ENCODE peak calls at places on chromosomes 12 and 14, in nine cellular contexts. M is spleen, H is HepG2, I is HCT116, T is prostate gland, U is suprapubic skin, Z is sigmoid colon, J is breast epithelium, S is H1. X is an unnamed sample.

GRCh38 chr14:79583738-79584405 is 627.4 kb downstream of the DIO2 start:
- DNase-seq in I (no peak), Z (no peak), J (no peak), T (no peak), S (no peak), H (no peak), U (no peak), M (no peak), X (no peak)

GRCh38 chr14:99578541-99579044 is 25.4 kb downstream of the CCDC85C start:
- DNase-seq in M (no peak), U (no peak), S (no peak), T (peak; percentile 19), J (no peak), I (no peak), Z (peak; percentile 87), H (no peak), X (no peak)

GRCh38 chr12:74644681-74645080 is 107.0 kb downstream of the ATXN7L3B start:
- DNase-seq in S (no peak), Z (no peak), I (no peak), H (no peak), T (no peak), U (no peak), J (no peak), M (no peak), X (no peak)

GRCh38 chr12:39764944-39765560 is 145.4 kb upstream of the ABCD2 start:
- DNase-seq in H (peak; percentile 12), J (no peak), S (no peak), U (no peak), M (no peak), I (peak; percentile 23), Z (no peak), T (no peak), X (no peak)

GRCh38 chr14:95482967-95483842 is 33.2 kb downstream of the SYNE3 start:
- DNase-seq in H (peak; percentile 49), T (no peak), I (peak; percentile 46), M (no peak), U (peak; percentile 92), Z (peak; percentile 91), J (peak; percentile 72), S (no peak), X (peak; percentile 67)

GRCh38 chr14:36503771-36504741 is 16.0 kb downstream of the NKX2-1 start:
- DNase-seq in Z (no peak), I (no peak), H (no peak), M (no peak), T (no peak), J (no peak), U (no peak), S (no peak), X (no peak)

GRCh38 chr12:115440438-115440837 is 756.5 kb upstream of the TBX3 start:
- DNase-seq in U (no peak), Z (no peak), T (no peak), J (no peak), S (no peak), H (peak; percentile 66), I (no peak), M (no peak), X (peak; percentile 42)

GRCh38 chr14:31449971-31450610 is 7.2 kb downstream of the DTD2 start:
- DNase-seq in U (no peak), I (peak; percentile 7), H (peak; percentile 68), M (no peak), S (no peak), Z (no peak), J (no peak), T (no peak), X (no peak)

GRCh38 chr14:87067061-87067460 is 925.9 kb downstream of the GALC start:
- DNase-seq in U (no peak), M (no peak), J (no peak), I (no peak), S (no peak), T (no peak), H (no peak), Z (no peak), X (no peak)

GRCh38 chr14:54189358-54190354 is 207.2 kb upstream of the CDKN3 start:
- DNase-seq in M (no peak), H (no peak), T (no peak), I (peak; percentile 59), Z (no peak), S (no peak), J (no peak), U (no peak), X (no peak)

GRCh38 chr12:117140397-117141096 is 41.3 kb upstream of the TESC start:
- DNase-seq in I (no peak), T (peak; percentile 26), M (no peak), H (no peak), S (no peak), Z (no peak), U (no peak), J (no peak), X (peak; percentile 78)

GRCh38 chr14:52660325-52660724 is 35.0 kb downstream of the ERO1A start:
- DNase-seq in I (no peak), U (no peak), M (no peak), Z (no peak), H (no peak), J (no peak), S (no peak), T (no peak), X (no peak)

GRCh38 chr12:112418248-112418595 is 525 bp upstream of the PTPN11 start:
- DNase-seq in T (no peak), Z (no peak), H (no peak), M (no peak), S (no peak), J (no peak), I (no peak), U (no peak), X (no peak)

GRCh38 chr14:98904677-98905076 is 367.3 kb downstream of the BCL11B start:
- DNase-seq in H (no peak), I (no peak), M (no peak), U (no peak), S (no peak), T (no peak), J (no peak), Z (no peak), X (no peak)

GRCh38 chr12:41739066-41739465 is 405.6 kb downstream of the GXYLT1 start:
- DNase-seq in M (no peak), Z (no peak), T (no peak), U (no peak), H (no peak), S (no peak), J (no peak), I (no peak), X (no peak)

GRCh38 chr12:58459191-58459590 is 461.1 kb downstream of the LRIG3 start:
- DNase-seq in H (no peak), T (no peak), M (no peak), U (no peak), Z (no peak), S (no peak), I (no peak), J (no peak), X (no peak)

GRCh38 chr14:50319293-50319692 is 7.2 kb downstream of the DMAC2L start:
- DNase-seq in I (no peak), M (no peak), S (no peak), U (no peak), Z (no peak), H (no peak), T (no peak), J (no peak), X (no peak)

GRCh38 chr12:81128930-81129554 is 51.2 kb downstream of the ACSS3 start:
- DNase-seq in T (no peak), Z (no peak), H (peak; percentile 72), S (no peak), J (no peak), M (no peak), U (no peak), I (peak; percentile 22), X (no peak)

GRCh38 chr12:29516431-29516875 is 19.0 kb upstream of the OVCH1 start:
- DNase-seq in J (no peak), M (no peak), S (no peak), H (no peak), U (no peak), I (no peak), Z (no peak), T (no peak), X (no peak)
- TF ChIP-seq POLR2AphosphoS5 in J (no peak), M (no peak), S (no peak), H (no peak), U (no peak), I (no peak), Z (no peak), T (no peak), X (no peak)

DNA sequence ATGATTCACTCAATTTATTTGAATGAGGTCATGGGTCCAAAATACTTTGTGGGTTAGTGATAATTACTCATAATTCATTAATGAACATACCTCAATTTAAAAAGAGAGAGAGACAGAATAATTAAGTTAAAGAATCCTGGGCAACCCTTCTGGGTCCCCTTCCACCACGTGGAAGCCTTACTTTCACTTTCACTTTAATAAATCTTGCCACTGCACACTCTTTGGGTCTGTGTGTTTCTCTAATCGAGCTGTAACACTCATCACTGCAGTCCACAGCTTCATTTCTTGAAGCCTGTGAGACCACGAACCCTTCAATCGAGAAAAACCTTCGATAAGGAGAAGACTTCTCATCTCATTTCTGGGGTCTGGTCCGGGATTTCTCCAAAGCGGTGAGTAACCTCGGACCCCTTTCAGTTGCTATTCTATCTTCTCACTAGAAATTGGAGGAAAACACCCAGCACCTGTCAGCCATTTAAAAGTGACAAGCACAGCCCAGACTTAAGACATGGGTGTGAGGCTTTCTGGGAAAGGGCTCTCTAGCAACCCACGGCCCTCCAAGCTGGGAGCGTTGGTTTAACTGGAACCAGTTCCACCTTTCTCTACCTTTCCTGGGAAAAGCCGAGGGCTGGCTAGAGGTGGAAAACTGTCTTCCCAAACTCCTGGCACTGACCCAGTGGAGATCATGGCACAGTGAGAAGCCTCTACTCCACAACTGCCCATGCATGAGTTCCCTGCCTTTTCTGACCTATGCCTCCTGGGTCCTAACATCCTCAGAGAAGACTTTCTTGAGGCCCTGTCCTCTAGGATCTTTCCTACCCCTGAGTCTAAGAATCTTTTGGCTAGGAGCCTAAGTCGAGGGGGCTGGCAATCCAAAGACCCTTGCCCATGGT is 148.8 kb upstream of the ATF7IP start:
- DNase-seq in S (no peak), T (no peak), H (no peak), M (no peak), I (no peak), J (no peak), Z (no peak), U (no peak), X (no peak)
- H3K4me3 ChIP-seq in S (no peak overlapping the region), T (no peak overlapping the region), H (peak overlapping the region; percentile 30), M (no peak overlapping the region), I (no peak overlapping the region), J (peak overlapping the region; percentile 50), Z (peak overlapping the region; percentile 7), U (no peak overlapping the region), X (peak overlapping the region; percentile 4)

GRCh38 chr12:11688379-11688778 is 38.9 kb downstream of the ETV6 start:
- DNase-seq in Z (no peak), M (no peak), U (no peak), H (no peak), J (no peak), I (no peak), S (no peak), T (no peak), X (no peak)
- TF ChIP-seq POLR2A in Z (no peak), M (no peak), U (no peak), H (no peak), J (no peak), I (no peak), S (no peak), T (no peak), X (no peak)

DNA sequence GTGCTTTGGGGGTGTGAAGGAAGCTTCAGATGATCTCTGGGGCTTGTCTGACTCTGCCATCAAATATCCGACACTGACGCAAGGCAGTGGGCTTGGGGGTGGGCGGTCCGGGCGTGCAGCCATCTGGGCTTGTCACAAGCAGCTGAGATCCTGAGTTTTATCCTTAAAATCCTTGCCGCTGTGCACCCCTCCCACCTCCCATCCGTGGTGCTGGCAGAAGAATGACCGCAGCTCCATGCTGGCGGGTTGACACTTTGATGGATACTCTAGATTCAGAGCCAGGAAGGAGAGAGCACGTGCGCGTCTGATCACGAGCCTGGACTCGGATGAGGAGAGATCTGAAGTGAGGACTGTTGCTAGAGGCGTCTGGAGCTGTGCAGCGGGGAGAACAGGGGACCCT is 3.0 kb downstream of the ZFYVE21 start:
- DNase-seq in I (no peak), S (no peak), J (no peak), M (no peak), U (no peak), Z (no peak), T (no peak), H (no peak), X (no peak)
- TF ChIP-seq POLR2AphosphoS5 in I (no peak), S (no peak), J (no peak), M (no peak), U (no peak), Z (no peak), T (no peak), H (no peak), X (no peak)